ENCODE peak calls at places on chromosomes 7 and 10, in ten cellular contexts. X is foreskin fibroblast, N is GM12865, A is tibial nerve, G is IMR-90, P is HCT116, W is Panc1, Y is hepatocyte, V is epithelial cell of proximal tubule, K is epithelial cell of esophagus. T is an unnamed sample.

GRCh38 chr10:68095176-68095575 is 14.1 kb upstream of the MYPN start:
- DNase-seq in X (peak; percentile 60), N (no peak), A (no peak), G (peak; percentile 78), P (no peak), W (no peak), Y (no peak), V (no peak), K (peak; percentile 56), T (peak; percentile 75)

GRCh38 chr7:4734587-4735365 is 40.6 kb upstream of the AP5Z1 start:
- DNase-seq in X (no peak), N (no peak), A (no peak), G (no peak), P (no peak), W (no peak), Y (no peak), V (no peak), K (no peak), T (no peak)

GRCh38 chr10:98886686-98887085 is 349.0 kb downstream of the HPSE2 start:
- DNase-seq in X (peak; percentile 26), N (no peak), A (no peak), G (peak; percentile 31), P (no peak), W (no peak), Y (no peak), V (no peak), K (peak; percentile 68), T (no peak)

GRCh38 chr10:77846718-77847311 is 79.7 kb downstream of the DLG5 start:
- DNase-seq in X (peak; percentile 48), N (peak; percentile 65), A (peak; percentile 76), G (peak; percentile 66), P (peak; percentile 16), W (peak; percentile 56), Y (peak; percentile 87), V (no peak), K (peak; percentile 66), T (peak; percentile 59)

GRCh38 chr7:103031024-103031423 is 43.6 kb downstream of the FBXL13 start:
- DNase-seq in X (no peak), N (no peak), A (no peak), G (no peak), P (no peak), W (no peak), Y (no peak), V (no peak), K (no peak), T (no peak)

GRCh38 chr10:11684717-11685645 is 57.2 kb upstream of the ECHDC3 start:
- DNase-seq in X (peak; percentile 36), N (peak; percentile 95), A (peak; percentile 43), G (peak; percentile 86), P (peak; percentile 96), W (peak; percentile 43), Y (peak; percentile 78), V (peak; percentile 61), K (peak; percentile 93), T (peak; percentile 92)

GRCh38 chr10:46557319-46558140 is 1.1 kb upstream of the GPRIN2 start:
- DNase-seq in X (no peak), N (no peak), A (peak; percentile 4), G (no peak), P (no peak), W (no peak), Y (no peak), V (no peak), K (no peak), T (no peak)

GRCh38 chr7:129494041-129494440 is 8.3 kb upstream of the SMKR1 start:
- DNase-seq in X (peak; percentile 78), N (peak; percentile 74), A (no peak), G (peak; percentile 98), P (no peak), W (peak; percentile 53), Y (peak; percentile 19), V (no peak), K (peak; percentile 91), T (peak; percentile 93)

GRCh38 chr7:41047789-41048191 is 655.1 kb downstream of the INHBA start:
- DNase-seq in X (peak; percentile 93), N (no peak), A (no peak), G (peak; percentile 77), P (no peak), W (no peak), Y (peak; percentile 8), V (no peak), K (no peak), T (peak; percentile 75)

GRCh38 chr7:106563466-106564150 is 97.3 kb downstream of the CCDC71L start:
- DNase-seq in X (no peak), N (no peak), A (no peak), G (peak; percentile 39), P (no peak), W (no peak), Y (peak; percentile 7), V (no peak), K (peak; percentile 54), T (peak; percentile 42)

GRCh38 chr10:103554488-103555320 is 61.2 kb downstream of the NEURL1 start:
- DNase-seq in X (peak; percentile 47), N (no peak), A (no peak), G (peak; percentile 80), P (no peak), W (no peak), Y (peak; percentile 83), V (no peak), K (peak; percentile 68), T (peak; percentile 51)

GRCh38 chr10:77637474-77637985 is at the start of gene KCNMA1:
- DNase-seq in X (peak; percentile 48), N (peak; percentile 23), A (no peak), G (no peak), P (no peak), W (no peak), Y (peak; percentile 46), V (no peak), K (peak; percentile 37), T (peak; percentile 49)

DNA sequence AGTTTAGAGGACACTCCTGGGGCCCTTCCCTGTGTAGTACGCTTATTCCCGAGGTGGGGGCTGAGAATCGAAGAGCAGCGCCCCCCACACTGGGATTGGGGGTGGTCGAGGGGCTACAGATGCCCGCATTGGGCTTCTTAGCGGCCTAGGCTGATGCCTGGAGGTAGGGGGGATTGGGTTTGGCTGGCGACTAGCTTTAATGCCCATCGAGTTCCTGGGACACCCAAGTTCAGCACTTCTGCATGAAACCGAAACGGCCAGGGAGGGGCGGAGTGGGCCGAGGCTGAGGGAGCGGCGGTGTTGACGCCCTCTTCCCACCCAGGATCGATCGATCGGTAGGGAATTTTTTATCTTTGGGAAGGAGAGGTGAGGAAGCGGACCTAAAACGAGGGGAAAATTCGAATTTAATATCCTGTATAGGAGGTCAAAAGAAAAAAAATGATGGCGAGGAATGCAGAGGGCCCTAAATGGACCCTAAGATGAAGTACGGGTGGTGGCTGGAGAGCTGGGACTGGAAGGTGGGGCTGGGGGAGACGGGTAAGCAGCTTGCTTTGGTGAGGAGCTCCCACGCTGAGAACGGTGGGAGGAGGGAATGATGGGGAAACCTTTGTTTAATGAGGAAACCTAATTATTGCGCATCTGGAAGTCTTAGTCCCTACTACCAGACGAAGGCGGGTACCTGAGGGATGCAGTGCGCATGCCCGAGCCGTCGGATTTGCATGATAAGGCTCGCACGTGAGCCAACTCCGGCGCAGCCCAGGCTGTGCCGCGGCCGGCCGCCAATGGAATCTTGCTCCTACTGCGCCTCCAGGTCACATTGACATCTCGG is 12.5 kb upstream of the DLX6 start:
- DNase-seq in X (no peak), N (no peak), A (no peak), G (no peak), P (no peak), W (no peak), Y (no peak), V (no peak), K (no peak), T (no peak)
- H3K4me3 ChIP-seq in X (no peak overlapping the region), N (no peak overlapping the region), A (no peak overlapping the region), G (no peak overlapping the region), P (no peak overlapping the region), W (no peak overlapping the region), Y (no peak overlapping the region), V (no peak overlapping the region), K (no peak overlapping the region), T (no peak overlapping the region)

DNA sequence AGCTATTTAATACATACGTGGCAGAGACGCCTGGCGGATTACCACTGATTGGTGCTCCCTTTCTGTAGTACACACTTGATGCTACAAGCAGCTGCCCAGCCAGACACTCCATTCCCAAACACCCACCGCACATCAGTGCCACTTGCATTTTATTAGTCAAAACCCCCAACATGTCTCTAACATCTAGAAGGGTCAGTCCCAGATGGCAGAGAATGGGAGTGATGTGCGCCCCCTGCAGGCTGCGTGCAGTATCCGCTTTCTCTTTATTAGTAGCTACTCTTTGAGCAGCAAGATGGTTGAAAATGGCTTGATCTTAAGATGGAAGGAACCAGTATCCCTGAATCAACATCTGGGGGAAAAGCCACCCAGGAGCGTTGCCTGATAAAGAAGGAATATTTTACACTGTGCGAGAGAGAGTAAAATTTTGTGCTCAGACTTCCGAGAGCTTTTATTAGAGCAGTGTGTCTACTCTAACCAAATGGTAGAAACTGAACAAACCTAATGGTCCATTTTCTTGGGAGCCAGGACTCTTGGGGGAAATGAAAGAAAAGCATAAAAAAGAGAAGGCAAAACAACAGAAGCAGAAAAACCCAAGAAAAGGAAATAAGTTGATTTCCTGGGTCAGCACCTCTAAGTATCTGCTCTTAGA is 78.3 kb downstream of the ST8SIA6 start:
- DNase-seq in X (no peak), N (peak; percentile 46), A (no peak), G (peak; percentile 2), P (no peak), W (no peak), Y (no peak), V (no peak), K (no peak), T (no peak)
- TF ChIP-seq CTCF in X (peak; percentile 54), N (peak; percentile 67), A (no peak), G (peak; percentile 44), P (no peak), W (peak; percentile 71), Y (peak; percentile 33), V (peak; percentile 67), K (peak; percentile 35), T (peak; percentile 40)

GRCh38 chr7:50119815-50120637 is 27.0 kb upstream of the ZPBP start:
- DNase-seq in X (no peak), N (peak; percentile 58), A (no peak), G (no peak), P (no peak), W (no peak), Y (peak; percentile 8), V (no peak), K (no peak), T (no peak)

GRCh38 chr7:50121269-50121668 is 28.2 kb upstream of the ZPBP start:
- DNase-seq in X (no peak), N (peak; percentile 56), A (no peak), G (no peak), P (no peak), W (no peak), Y (no peak), V (no peak), K (no peak), T (no peak)

DNA sequence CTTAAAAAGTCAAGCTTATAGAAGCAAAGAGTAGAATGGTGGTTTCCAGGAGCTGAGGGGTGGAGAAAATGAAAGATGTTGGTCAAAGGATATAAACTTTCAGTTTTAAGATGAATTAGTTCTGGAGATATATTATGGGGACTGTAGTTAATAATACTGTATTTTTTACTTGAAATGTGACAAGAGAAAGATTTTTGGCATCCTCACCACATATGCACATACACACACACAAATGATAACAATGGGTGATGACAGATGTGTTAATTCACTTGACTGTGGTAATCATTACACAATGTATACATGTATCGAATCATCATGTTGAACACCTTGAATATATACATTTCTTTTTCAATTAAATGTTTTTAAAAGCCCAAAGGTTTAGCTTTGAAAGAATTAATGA is 32.7 kb upstream of the ZPBP start:
- DNase-seq in X (no peak), N (no peak), A (no peak), G (no peak), P (no peak), W (no peak), Y (no peak), V (no peak), K (peak; percentile 28), T (no peak)
- H3K4me3 ChIP-seq in X (no peak overlapping the region), N (no peak overlapping the region), A (no peak overlapping the region), G (no peak overlapping the region), P (no peak overlapping the region), W (no peak overlapping the region), Y (no peak overlapping the region), V (no peak overlapping the region), K (no peak overlapping the region), T (no peak overlapping the region)

GRCh38 chr7:142739927-142740492 is 9.3 kb upstream of the PRSS1 start:
- DNase-seq in X (no peak), N (peak; percentile 57), A (no peak), G (no peak), P (peak; percentile 1), W (no peak), Y (no peak), V (no peak), K (no peak), T (no peak)
- TF ChIP-seq CTCF in X (no peak), N (peak; percentile 29), A (no peak), G (no peak), P (no peak), W (no peak), Y (no peak), V (no peak), K (no peak), T (peak; percentile 19)

T was measured in AG10803.